ENCODE peak calls at places on chromosomes 3 and 15, in six cellular contexts. R is GM04504; F is Daoy; G is naive thymus-derived CD8-positive, alpha-beta T cell; P is heart right ventricle; B is T1000. I is an unnamed sample.

GRCh38 chr3:42736081-42736480 is 33.5 kb upstream of the HHATL start:
- DNase-seq in R (no peak), F (no peak), G (no peak), P (no peak), B (no peak), I (no peak)

GRCh38 chr15:41967506-41968206 is 4.7 kb downstream of the EHD4 start:
- DNase-seq in R (no peak), F (peak; percentile 71), G (no peak), P (no peak), B (no peak), I (no peak)

GRCh38 chr3:16455001-16455400 is 58.5 kb downstream of the RFTN1 start:
- DNase-seq in R (no peak), F (no peak), G (no peak), P (no peak), B (no peak), I (no peak)

GRCh38 chr3:60294181-60294580 is 957.1 kb downstream of the FHIT start:
- DNase-seq in R (peak; percentile 48), F (no peak), G (no peak), P (no peak), B (peak; percentile 12), I (no peak)

GRCh38 chr3:88195951-88196434 is 46.2 kb downstream of the C3orf38 start:
- DNase-seq in R (no peak), F (peak; percentile 26), G (no peak), P (no peak), B (no peak), I (no peak)

GRCh38 chr15:40313531-40314398 is 6.0 kb upstream of the PLCB2 start:
- DNase-seq in R (no peak), F (peak; percentile 66), G (peak; percentile 68), P (no peak), B (no peak), I (no peak)

GRCh38 chr3:19725000-19725399 is 209.0 kb downstream of the EFHB start:
- DNase-seq in R (no peak), F (no peak), G (no peak), P (no peak), B (no peak), I (no peak)

GRCh38 chr3:160027541-160028195 is 39.0 kb downstream of the IL12A start:
- DNase-seq in R (peak; percentile 46), F (peak; percentile 64), G (no peak), P (no peak), B (peak; percentile 6), I (no peak)

GRCh38 chr3:13025778-13026518 is 47.3 kb downstream of the IQSEC1 start:
- DNase-seq in R (no peak), F (no peak), G (no peak), P (no peak), B (no peak), I (no peak)

GRCh38 chr15:76163429-76164020 is 103.7 kb downstream of the TMEM266 start:
- DNase-seq in R (peak; percentile 69), F (no peak), G (no peak), P (peak; percentile 77), B (no peak), I (no peak)

GRCh38 chr3:64344721-64345207 is 119.5 kb upstream of the PRICKLE2 start:
- DNase-seq in R (no peak), F (peak; percentile 80), G (no peak), P (no peak), B (no peak), I (no peak)

GRCh38 chr3:193605876-193606275 is 12.9 kb downstream of the OPA1 start:
- DNase-seq in R (no peak), F (peak; percentile 66), G (peak; percentile 52), P (no peak), B (peak; percentile 5), I (no peak)

GRCh38 chr3:102123590-102124190 is 274.4 kb downstream of the NFKBIZ start:
- DNase-seq in R (no peak), F (no peak), G (no peak), P (no peak), B (no peak), I (no peak)

GRCh38 chr15:77454265-77454664 is 33.6 kb downstream of the HMG20A start:
- DNase-seq in R (no peak), F (no peak), G (no peak), P (no peak), B (no peak), I (no peak)

GRCh38 chr3:138850151-138850550 is 15.4 kb upstream of the PIK3CB start:
- DNase-seq in R (no peak), F (peak; percentile 25), G (no peak), P (no peak), B (no peak), I (no peak)

GRCh38 chr15:35958021-35958420 is 412.1 kb upstream of the DPH6 start:
- DNase-seq in R (no peak), F (peak; percentile 68), G (no peak), P (no peak), B (no peak), I (no peak)

GRCh38 chr15:68631621-68632051 is 52.8 kb downstream of the CORO2B start:
- DNase-seq in R (no peak), F (no peak), G (no peak), P (no peak), B (no peak), I (no peak)

GRCh38 chr3:43796041-43796596 is 105.4 kb downstream of the ABHD5 start:
- DNase-seq in R (no peak), F (peak; percentile 13), G (no peak), P (no peak), B (no peak), I (no peak)

GRCh38 chr3:53218136-53218535 is 37.7 kb downstream of the TKT start:
- DNase-seq in R (no peak), F (no peak), G (no peak), P (no peak), B (no peak), I (no peak)

GRCh38 chr3:129577925-129578742 is 28.3 kb downstream of the PLXND1 start:
- DNase-seq in R (no peak), F (no peak), G (peak; percentile 28), P (no peak), B (no peak), I (no peak)

GRCh38 chr3:107240183-107241091 is 136.8 kb upstream of the CCDC54 start:
- DNase-seq in R (peak; percentile 59), F (peak; percentile 88), G (peak; percentile 78), P (peak; percentile 84), B (peak; percentile 74), I (peak; percentile 68)

GRCh38 chr3:148646126-148646660 is 51.5 kb upstream of the AGTR1 start:
- DNase-seq in R (no peak), F (no peak), G (no peak), P (no peak), B (no peak), I (no peak)

GRCh38 chr3:72560857-72561675 is 287.2 kb downstream of the SHQ1 start:
- DNase-seq in R (no peak), F (no peak), G (no peak), P (no peak), B (no peak), I (peak; percentile 34)

GRCh38 chr3:16026753-16027152 is 147.7 kb upstream of the GALNT15 start:
- DNase-seq in R (no peak), F (no peak), G (no peak), P (no peak), B (no peak), I (no peak)

GRCh38 chr3:150124142-150124541 is 153.4 kb upstream of the PFN2 start:
- DNase-seq in R (no peak), F (no peak), G (no peak), P (no peak), B (no peak), I (no peak)

I was measured in amygdala.